ENCODE peak calls at places on chromosomes 5 and 9, in nine cellular contexts. One of them, this sample, is unnamed.

GRCh38 chr5:170844651-170845050 is 17.2 kb upstream of the RANBP17 start:
- DNase-seq in stomach: no peak
- DNase-seq in spleen: no peak
- DNase-seq in body of pancreas: no peak
- DNase-seq in testis: no peak
- DNase-seq in esophagus squamous epithelium: no peak
- DNase-seq in A549: no peak
- DNase-seq in ovary: no peak
- DNase-seq in lower leg skin: no peak
- DNase-seq in this sample: no peak

GRCh38 chr5:117337064-117337749 is 762.6 kb upstream of the SEMA6A start:
- DNase-seq in stomach: no peak
- DNase-seq in spleen: peak
- DNase-seq in body of pancreas: no peak
- DNase-seq in testis: no peak
- DNase-seq in esophagus squamous epithelium: no peak
- DNase-seq in A549: no peak
- DNase-seq in ovary: no peak
- DNase-seq in lower leg skin: no peak
- DNase-seq in this sample: no peak

GRCh38 chr5:40679071-40679997 is at the start of gene PTGER4:
- DNase-seq in stomach: peak
- DNase-seq in spleen: peak
- DNase-seq in body of pancreas: peak
- DNase-seq in testis: peak
- DNase-seq in esophagus squamous epithelium: peak
- DNase-seq in A549: peak
- DNase-seq in ovary: peak
- DNase-seq in lower leg skin: peak
- DNase-seq in this sample: peak

GRCh38 chr5:142281966-142282365 is 42.9 kb downstream of the SPRY4 start:
- DNase-seq in stomach: no peak
- DNase-seq in spleen: no peak
- DNase-seq in body of pancreas: no peak
- DNase-seq in testis: no peak
- DNase-seq in esophagus squamous epithelium: no peak
- DNase-seq in A549: no peak
- DNase-seq in ovary: no peak
- DNase-seq in lower leg skin: no peak
- DNase-seq in this sample: no peak

GRCh38 chr9:116855881-116856662 is 169.0 kb downstream of the TRIM32 start:
- DNase-seq in stomach: no peak
- DNase-seq in spleen: no peak
- DNase-seq in body of pancreas: no peak
- DNase-seq in testis: no peak
- DNase-seq in esophagus squamous epithelium: no peak
- DNase-seq in A549: no peak
- DNase-seq in ovary: no peak
- DNase-seq in lower leg skin: peak
- DNase-seq in this sample: no peak

GRCh38 chr5:115785395-115786009 is 31.0 kb downstream of the CDO1 start:
- DNase-seq in stomach: no peak
- DNase-seq in spleen: no peak
- DNase-seq in body of pancreas: no peak
- DNase-seq in testis: no peak
- DNase-seq in esophagus squamous epithelium: no peak
- DNase-seq in A549: no peak
- DNase-seq in ovary: no peak
- DNase-seq in lower leg skin: no peak
- DNase-seq in this sample: no peak

GRCh38 chr5:173535976-173536639 is 80.3 kb downstream of the BOD1 start:
- DNase-seq in stomach: no peak
- DNase-seq in spleen: no peak
- DNase-seq in body of pancreas: no peak
- DNase-seq in testis: no peak
- DNase-seq in esophagus squamous epithelium: no peak
- DNase-seq in A549: no peak
- DNase-seq in ovary: no peak
- DNase-seq in lower leg skin: no peak
- DNase-seq in this sample: no peak

GRCh38 chr9:134928796-134929559 is 11.3 kb upstream of the FCN1 start:
- DNase-seq in stomach: no peak
- DNase-seq in spleen: peak
- DNase-seq in body of pancreas: no peak
- DNase-seq in testis: peak
- DNase-seq in esophagus squamous epithelium: no peak
- DNase-seq in A549: no peak
- DNase-seq in ovary: no peak
- DNase-seq in lower leg skin: peak
- DNase-seq in this sample: peak

GRCh38 chr5:42595597-42595996 is 161.0 kb upstream of the CCDC152 start:
- DNase-seq in stomach: no peak
- DNase-seq in spleen: no peak
- DNase-seq in body of pancreas: no peak
- DNase-seq in testis: no peak
- DNase-seq in esophagus squamous epithelium: no peak
- DNase-seq in A549: no peak
- DNase-seq in ovary: no peak
- DNase-seq in lower leg skin: no peak
- DNase-seq in this sample: no peak

DNA sequence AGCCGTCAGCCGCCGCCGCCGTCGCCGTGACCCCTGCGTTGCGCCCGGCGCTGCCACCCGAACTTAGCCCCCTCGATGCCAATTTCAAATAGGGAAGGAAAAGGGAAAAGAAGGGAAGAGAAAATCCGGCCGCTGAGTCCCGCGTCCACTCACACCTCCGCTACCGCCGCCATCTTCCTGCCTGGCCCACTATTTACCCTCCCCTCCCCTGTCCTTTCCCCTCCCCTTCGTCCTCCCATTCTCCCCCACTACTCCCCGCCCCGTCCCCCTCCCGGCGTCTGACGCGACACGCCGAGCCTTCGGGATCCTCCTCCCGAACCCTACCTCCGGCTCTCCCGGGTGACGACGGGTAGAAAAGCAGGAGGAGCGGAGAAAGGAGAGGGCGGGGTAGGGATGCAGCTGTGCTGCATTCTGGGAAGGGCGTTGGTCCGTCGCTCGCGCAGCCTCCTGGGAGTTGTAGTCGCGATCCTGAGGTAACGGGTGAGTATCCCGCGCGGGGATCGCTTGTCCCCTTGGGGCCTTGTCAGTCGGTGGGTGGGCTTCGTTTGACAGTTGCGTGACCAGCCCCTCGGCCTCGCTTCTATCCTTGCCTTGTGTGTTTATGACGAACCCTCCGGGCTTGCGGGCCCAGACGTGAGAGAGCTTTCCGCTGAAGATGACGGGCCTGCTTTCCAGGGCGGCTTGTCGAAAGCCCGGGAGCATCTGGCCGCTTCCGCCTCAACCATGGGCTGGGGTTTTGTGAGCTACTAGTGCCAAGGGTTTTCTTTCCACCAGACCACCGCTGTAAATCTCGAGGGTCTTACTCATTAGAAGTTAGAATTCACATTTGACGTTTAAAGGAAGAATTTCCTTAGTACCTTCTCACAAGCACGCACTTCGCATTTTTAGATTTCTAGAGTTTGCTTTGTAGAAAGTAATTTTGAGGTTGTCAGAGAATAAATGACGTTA is at the start of the genes CERT1 and POLK:
- DNase-seq in stomach: peak
- DNase-seq in spleen: peak
- DNase-seq in body of pancreas: peak
- DNase-seq in testis: peak
- DNase-seq in esophagus squamous epithelium: peak
- DNase-seq in A549: peak
- DNase-seq in ovary: peak
- DNase-seq in lower leg skin: peak
- DNase-seq in this sample: peak
- TF ChIP-seq POLR2A in stomach: no peak
- TF ChIP-seq POLR2A in spleen: no peak
- TF ChIP-seq POLR2A in body of pancreas: peak
- TF ChIP-seq POLR2A in testis: peak
- TF ChIP-seq POLR2A in esophagus squamous epithelium: peak
- TF ChIP-seq POLR2A in A549: peak
- TF ChIP-seq POLR2A in ovary: peak
- TF ChIP-seq POLR2A in lower leg skin: no peak
- TF ChIP-seq POLR2A in this sample: peak

DNA sequence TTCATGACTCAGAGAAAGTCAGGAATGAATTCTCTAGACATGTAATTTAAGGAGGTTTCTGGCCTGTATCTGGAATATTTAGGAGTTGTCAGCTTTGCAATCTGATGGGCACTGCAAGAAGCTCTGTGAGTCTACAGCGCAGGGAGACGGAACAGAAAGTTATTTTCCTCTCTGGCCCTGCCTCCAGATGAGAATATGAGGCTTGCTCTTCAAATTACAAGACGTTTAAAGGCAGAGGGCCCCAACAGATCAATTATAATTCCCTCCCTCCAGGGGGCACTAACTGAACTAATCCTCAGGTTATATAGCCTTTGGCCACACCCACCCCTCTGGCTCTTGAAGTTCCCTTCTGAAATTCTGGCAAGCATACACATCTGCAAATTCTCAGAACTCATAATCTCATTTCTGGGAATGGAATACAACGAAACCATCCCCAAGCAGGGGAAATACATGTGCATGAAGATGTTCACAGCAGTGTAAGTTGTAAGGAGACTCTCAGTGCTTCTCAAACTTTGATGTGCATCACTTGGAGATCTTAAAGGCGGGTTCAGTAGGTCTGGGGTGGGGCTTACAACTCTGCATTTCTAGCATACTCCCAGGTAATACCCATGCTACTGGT is 307.6 kb downstream of the CWC27 start:
- DNase-seq in stomach: no peak
- DNase-seq in spleen: no peak
- DNase-seq in body of pancreas: peak
- DNase-seq in testis: peak
- DNase-seq in esophagus squamous epithelium: no peak
- DNase-seq in A549: peak
- DNase-seq in ovary: no peak
- DNase-seq in lower leg skin: peak
- DNase-seq in this sample: no peak
- TF ChIP-seq CTCF in stomach: no peak
- TF ChIP-seq CTCF in spleen: no peak
- TF ChIP-seq CTCF in body of pancreas: no peak
- TF ChIP-seq CTCF in testis: no peak
- TF ChIP-seq CTCF in esophagus squamous epithelium: no peak
- TF ChIP-seq CTCF in A549: peak
- TF ChIP-seq CTCF in ovary: no peak
- TF ChIP-seq CTCF in lower leg skin: no peak
- TF ChIP-seq CTCF in this sample: no peak

GRCh38 chr9:546797-547223 is 294.7 kb upstream of the DMRT1 start:
- DNase-seq in stomach: no peak
- DNase-seq in spleen: no peak
- DNase-seq in body of pancreas: no peak
- DNase-seq in testis: peak
- DNase-seq in esophagus squamous epithelium: no peak
- DNase-seq in A549: no peak
- DNase-seq in ovary: no peak
- DNase-seq in lower leg skin: no peak
- DNase-seq in this sample: no peak
- H3K4me3 ChIP-seq in stomach: no peak
- H3K4me3 ChIP-seq in spleen: no peak
- H3K4me3 ChIP-seq in body of pancreas: no peak
- H3K4me3 ChIP-seq in testis: no peak
- H3K4me3 ChIP-seq in esophagus squamous epithelium: no peak
- H3K4me3 ChIP-seq in A549: no peak
- H3K4me3 ChIP-seq in ovary: no peak
- H3K4me3 ChIP-seq in lower leg skin: no peak
- H3K4me3 ChIP-seq in this sample: no peak

GRCh38 chr9:137621131-137621757 is 2.4 kb downstream of the EHMT1 start:
- DNase-seq in stomach: no peak
- DNase-seq in spleen: peak
- DNase-seq in body of pancreas: no peak
- DNase-seq in testis: no peak
- DNase-seq in esophagus squamous epithelium: no peak
- DNase-seq in A549: no peak
- DNase-seq in ovary: no peak
- DNase-seq in lower leg skin: no peak
- DNase-seq in this sample: no peak

GRCh38 chr9:137619240-137620090 is 660 bp downstream of the EHMT1 start:
- DNase-seq in stomach: peak
- DNase-seq in spleen: peak
- DNase-seq in body of pancreas: peak
- DNase-seq in testis: no peak
- DNase-seq in esophagus squamous epithelium: no peak
- DNase-seq in A549: peak
- DNase-seq in ovary: peak
- DNase-seq in lower leg skin: no peak
- DNase-seq in this sample: peak

GRCh38 chr9:137615387-137615871 is 3.4 kb upstream of the EHMT1 start:
- DNase-seq in stomach: no peak
- DNase-seq in spleen: peak
- DNase-seq in body of pancreas: peak
- DNase-seq in testis: no peak
- DNase-seq in esophagus squamous epithelium: no peak
- DNase-seq in A549: no peak
- DNase-seq in ovary: no peak
- DNase-seq in lower leg skin: no peak
- DNase-seq in this sample: no peak

GRCh38 chr9:137620581-137620980 is 1.8 kb downstream of the EHMT1 start:
- DNase-seq in stomach: no peak
- DNase-seq in spleen: peak
- DNase-seq in body of pancreas: no peak
- DNase-seq in testis: no peak
- DNase-seq in esophagus squamous epithelium: no peak
- DNase-seq in A549: no peak
- DNase-seq in ovary: no peak
- DNase-seq in lower leg skin: no peak
- DNase-seq in this sample: no peak

DNA sequence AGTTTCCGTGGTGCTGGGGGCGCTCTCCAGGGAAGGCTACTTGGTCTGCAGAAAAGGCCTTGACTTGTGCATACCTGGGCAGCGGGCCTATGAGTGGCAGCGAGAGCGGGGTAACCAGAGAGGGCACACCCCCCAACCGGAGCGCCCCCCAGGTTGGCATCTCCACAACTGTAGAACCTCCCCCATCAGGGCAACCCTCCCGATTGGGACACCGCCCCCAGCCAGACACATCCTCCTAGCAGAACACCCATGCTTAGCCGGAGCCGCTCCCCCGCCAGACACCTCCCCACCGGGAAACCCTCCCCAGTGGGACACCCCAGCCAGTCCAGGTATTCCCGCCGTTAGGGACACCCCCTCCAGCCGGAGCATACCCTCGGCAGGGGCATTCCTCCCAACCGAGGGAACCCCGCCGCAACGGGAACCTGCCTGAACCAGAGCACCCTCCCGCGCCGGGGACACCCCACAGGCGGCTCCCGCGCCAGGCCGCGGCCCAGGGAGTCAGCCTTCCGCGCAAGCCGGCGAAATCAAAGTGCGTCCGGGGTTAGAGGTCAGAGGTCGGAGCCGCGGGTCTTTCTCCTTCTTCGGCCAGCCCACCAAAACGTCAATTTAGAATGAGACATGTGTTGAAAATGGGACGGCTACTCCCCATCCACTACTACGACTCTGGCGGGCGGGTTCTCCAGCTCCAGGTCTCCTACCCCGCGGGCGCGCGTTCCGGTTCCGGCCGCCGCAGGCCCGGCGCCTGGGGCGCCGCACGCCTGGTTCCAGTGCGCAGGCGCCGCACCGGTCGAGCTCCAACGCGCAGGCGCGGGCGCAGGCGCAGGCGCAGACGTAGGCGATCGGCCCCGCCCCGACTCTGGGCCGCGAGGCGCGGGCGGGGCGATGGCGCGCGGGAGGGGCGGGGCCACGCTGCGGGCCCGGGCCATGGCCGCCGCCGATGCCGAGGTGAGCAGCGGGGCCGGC is at the start of gene EHMT1:
- DNase-seq in stomach: peak
- DNase-seq in spleen: peak
- DNase-seq in body of pancreas: peak
- DNase-seq in testis: peak
- DNase-seq in esophagus squamous epithelium: no peak
- DNase-seq in A549: peak
- DNase-seq in ovary: peak
- DNase-seq in lower leg skin: peak
- DNase-seq in this sample: peak
- TF ChIP-seq POLR2A in stomach: no peak
- TF ChIP-seq POLR2A in spleen: no peak
- TF ChIP-seq POLR2A in body of pancreas: peak
- TF ChIP-seq POLR2A in testis: no peak
- TF ChIP-seq POLR2A in esophagus squamous epithelium: peak
- TF ChIP-seq POLR2A in A549: peak
- TF ChIP-seq POLR2A in ovary: peak
- TF ChIP-seq POLR2A in lower leg skin: no peak
- TF ChIP-seq POLR2A in this sample: peak

This sample was measured in Peyer's patch.